ENCODE peak calls at places on chromosomes 7 and 10, in six cellular contexts. W, B, J, G, Z and H are unnamed samples.

GRCh38 chr10:61628875-61629513 is 33.7 kb upstream of the CABCOCO1 start:
- DNase-seq in W (no peak), B (peak; percentile 71), J (no peak), G (peak; percentile 85), Z (no peak), H (no peak)

GRCh38 chr10:90175161-90175681 is 473.8 kb downstream of the KIF20B start:
- DNase-seq in W (no peak), B (peak; percentile 42), J (no peak), G (peak; percentile 87), Z (no peak), H (no peak)

GRCh38 chr10:104255244-104255981 is 721 bp downstream of the GSTO1 start:
- DNase-seq in W (no peak), B (no peak), J (no peak), G (peak; percentile 78), Z (no peak), H (no peak)

GRCh38 chr10:15764867-15765454 is 45.2 kb upstream of the ITGA8 start:
- DNase-seq in W (no peak), B (no peak), J (no peak), G (no peak), Z (no peak), H (no peak)

GRCh38 chr7:127594490-127594889 is 954 bp downstream of the FSCN3 start:
- DNase-seq in W (no peak), B (no peak), J (no peak), G (no peak), Z (peak; percentile 41), H (no peak)

GRCh38 chr7:102450242-102450641 is 14.4 kb downstream of the ALKBH4 start:
- DNase-seq in W (peak; percentile 85), B (no peak), J (peak; percentile 48), G (no peak), Z (no peak), H (peak; percentile 58)

GRCh38 chr7:153523320-153524015 is 528.7 kb upstream of the DPP6 start:
- DNase-seq in W (no peak), B (no peak), J (no peak), G (no peak), Z (no peak), H (no peak)

GRCh38 chr10:35563266-35563891 is 41.8 kb upstream of the GJD4 start:
- DNase-seq in W (peak; percentile 83), B (peak; percentile 32), J (peak; percentile 22), G (peak; percentile 45), Z (no peak), H (peak; percentile 34)

GRCh38 chr10:99172130-99172738 is 63.4 kb downstream of the HPSE2 start:
- DNase-seq in W (no peak), B (peak; percentile 9), J (no peak), G (peak; percentile 29), Z (peak; percentile 30), H (no peak)

GRCh38 chr7:112740667-112741066 is 49.5 kb downstream of the TMEM168 start:
- DNase-seq in W (no peak), B (no peak), J (no peak), G (no peak), Z (no peak), H (no peak)

GRCh38 chr7:137992042-137992737 is 9.7 kb downstream of the CREB3L2 start:
- DNase-seq in W (no peak), B (no peak), J (no peak), G (no peak), Z (peak; percentile 46), H (no peak)

GRCh38 chr7:92296898-92297435 is 51.2 kb downstream of the ANKIB1 start:
- DNase-seq in W (no peak), B (no peak), J (no peak), G (no peak), Z (no peak), H (no peak)

GRCh38 chr7:48424731-48425130 is 253.5 kb downstream of the ABCA13 start:
- DNase-seq in W (no peak), B (no peak), J (no peak), G (peak; percentile 48), Z (no peak), H (no peak)

GRCh38 chr10:113666682-113667252 is 2.9 kb upstream of the NRAP start:
- DNase-seq in W (no peak), B (no peak), J (no peak), G (peak; percentile 22), Z (no peak), H (no peak)

GRCh38 chr10:61897671-61898434 is 3.6 kb upstream of the ARID5B start:
- DNase-seq in W (no peak), B (no peak), J (peak; percentile 16), G (no peak), Z (peak; percentile 70), H (peak; percentile 24)

GRCh38 chr10:35613597-35614226 is 8.6 kb downstream of the GJD4 start:
- DNase-seq in W (no peak), B (no peak), J (no peak), G (no peak), Z (no peak), H (no peak)

DNA sequence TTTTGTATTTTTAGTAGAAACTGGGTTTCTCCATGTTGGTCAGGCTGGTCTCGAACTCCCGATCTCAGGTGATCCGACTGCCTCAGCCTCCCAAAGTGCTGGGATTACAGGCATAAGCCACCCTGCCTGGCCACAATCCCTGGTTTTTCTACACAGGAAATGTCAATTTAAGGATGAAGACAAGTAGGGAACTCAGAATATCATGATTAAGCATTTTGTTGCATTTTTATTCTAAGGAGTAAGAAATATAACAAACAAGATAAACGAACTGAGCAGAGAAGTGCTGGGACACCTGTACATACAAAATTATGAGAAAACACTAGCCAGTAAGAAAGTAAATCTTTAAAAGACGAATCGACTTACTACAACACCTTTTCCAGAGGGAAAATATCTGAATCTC is 69.3 kb downstream of the CUBN start:
- DNase-seq in W (no peak), B (no peak), J (no peak), G (no peak), Z (no peak), H (no peak)
- H3K4me1 ChIP-seq in W (no peaks in the 10 kb centered on the region), B (peaks cover 33% of the 10 kb centered on the region), J (no peaks in the 10 kb centered on the region), G (peaks cover 43% of the 10 kb centered on the region), Z (peaks cover 6% of the 10 kb centered on the region), H (no peaks in the 10 kb centered on the region)

DNA sequence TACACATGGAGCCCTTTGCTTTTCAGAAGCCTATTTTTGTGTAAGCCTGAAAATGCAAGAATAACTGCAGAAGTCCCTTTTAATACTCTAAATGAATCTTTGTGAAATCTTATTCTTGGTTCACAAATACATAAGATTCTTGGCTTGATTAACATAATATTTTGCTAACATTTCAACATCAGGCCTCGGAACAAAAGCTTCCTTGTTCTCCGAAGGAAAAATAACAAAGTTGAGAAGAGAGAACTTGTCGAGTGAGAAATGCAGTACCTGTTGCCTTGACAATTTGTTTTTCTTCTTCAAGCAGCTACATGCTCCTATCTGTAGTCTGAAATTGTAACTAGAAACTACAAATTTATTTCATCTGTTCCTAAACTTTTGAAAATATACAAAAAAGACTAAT is 8.5 kb downstream of the NT5C2 start:
- DNase-seq in W (no peak), B (no peak), J (no peak), G (peak; percentile 86), Z (no peak), H (no peak)
- H3K4me3 ChIP-seq in W (no peak overlapping the region), B (no peak overlapping the region), J (no peak overlapping the region), G (peak overlapping the region; percentile 1), Z (no peak overlapping the region), H (no peak overlapping the region)

GRCh38 chr7:44403775-44404174 is 78.4 kb upstream of the CAMK2B start:
- DNase-seq in W (no peak), B (no peak), J (no peak), G (no peak), Z (no peak), H (no peak)

GRCh38 chr7:44403176-44403759 is 77.9 kb upstream of the CAMK2B start:
- DNase-seq in W (no peak), B (no peak), J (no peak), G (no peak), Z (no peak), H (no peak)

GRCh38 chr7:44400033-44400511 is 74.7 kb upstream of the CAMK2B start:
- DNase-seq in W (no peak), B (no peak), J (no peak), G (no peak), Z (no peak), H (no peak)

GRCh38 chr7:44402401-44403096 is 77.2 kb upstream of the CAMK2B start:
- DNase-seq in W (no peak), B (no peak), J (no peak), G (no peak), Z (no peak), H (no peak)

DNA sequence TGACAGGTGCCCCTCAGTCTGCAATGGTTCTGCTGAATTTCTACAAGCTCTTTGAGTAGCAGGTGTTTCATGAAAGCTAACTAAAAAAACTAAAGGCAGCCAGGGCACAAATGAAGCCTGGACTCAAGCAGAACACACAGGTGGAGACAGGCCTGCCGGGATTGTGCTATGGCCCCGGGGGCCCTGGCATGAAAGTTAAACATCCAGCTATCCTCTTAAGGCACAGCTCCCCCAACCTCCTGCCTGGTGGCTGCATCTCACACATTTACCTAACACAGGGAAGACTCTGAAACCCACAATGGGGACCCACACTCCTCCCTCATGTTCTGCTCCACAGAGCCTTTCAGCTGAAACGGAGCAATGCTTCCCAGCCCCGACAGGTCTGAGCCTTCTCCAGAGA is 76.3 kb upstream of the CAMK2B start:
- DNase-seq in W (no peak), B (no peak), J (no peak), G (no peak), Z (no peak), H (no peak)
- H3K4me1 ChIP-seq in W (no peaks in the 10 kb centered on the region), B (no peaks in the 10 kb centered on the region), J (no peaks in the 10 kb centered on the region), G (no peaks in the 10 kb centered on the region), Z (no peaks in the 10 kb centered on the region), H (no peaks in the 10 kb centered on the region)

GRCh38 chr10:128046934-128047251 is 79.3 kb downstream of the MKI67 start:
- DNase-seq in W (peak; percentile 91), B (no peak), J (no peak), G (no peak), Z (no peak), H (no peak)

GRCh38 chr10:128049226-128050010 is 76.8 kb downstream of the MKI67 start:
- DNase-seq in W (peak; percentile 76), B (no peak), J (no peak), G (peak; percentile 26), Z (no peak), H (no peak)

GRCh38 chr10:128047337-128047736 is 78.9 kb downstream of the MKI67 start:
- DNase-seq in W (peak; percentile 98), B (peak; percentile 87), J (peak; percentile 82), G (peak; percentile 95), Z (peak; percentile 69), H (peak; percentile 84)

GRCh38 chr10:128046156-128046933 is 79.9 kb downstream of the MKI67 start:
- DNase-seq in W (peak; percentile 81), B (no peak), J (no peak), G (no peak), Z (no peak), H (no peak)

DNA sequence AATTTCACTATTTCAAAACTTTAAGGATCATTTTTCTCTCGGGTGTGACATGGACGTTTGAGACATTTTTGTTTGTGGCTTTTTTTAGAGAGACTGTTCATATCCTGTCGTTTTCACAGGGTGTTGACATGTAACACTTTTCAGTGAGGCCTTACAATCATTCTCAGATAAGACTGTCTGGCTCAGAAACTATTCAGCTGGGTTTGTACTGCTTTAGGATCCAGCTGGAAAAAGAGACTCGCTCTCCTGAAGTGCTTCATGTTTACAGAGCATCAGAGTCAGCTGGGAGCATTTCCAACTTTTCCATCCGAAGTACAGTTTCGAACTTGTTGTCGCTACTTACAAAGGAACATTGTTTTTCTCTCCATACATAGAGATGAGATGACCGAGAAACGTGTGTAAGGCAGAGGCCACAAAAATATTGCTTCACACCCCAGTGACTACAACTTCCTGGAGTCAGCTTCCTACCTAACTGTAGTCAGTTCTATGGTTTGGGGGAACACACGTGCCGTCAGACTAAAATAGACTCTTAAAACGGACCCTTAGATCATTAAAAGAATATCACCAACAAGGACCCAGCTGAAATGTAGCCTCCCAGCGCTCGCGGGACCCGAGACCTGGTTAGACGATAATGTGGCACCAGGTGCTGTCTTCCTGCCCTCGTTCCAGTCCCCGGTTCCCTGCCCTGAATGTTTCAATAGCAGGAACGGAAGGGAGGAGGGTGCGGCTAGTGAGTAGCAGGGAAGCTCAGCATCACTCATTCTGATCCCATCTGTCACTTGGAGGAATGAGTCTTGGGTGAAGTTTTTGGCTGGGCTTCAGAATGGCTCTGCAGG is 78.0 kb downstream of the MKI67 start:
- DNase-seq in W (peak; percentile 82), B (peak; percentile 89), J (peak; percentile 44), G (peak; percentile 88), Z (no peak), H (no peak)
- H3K4me3 ChIP-seq in W (peak overlapping the region; percentile 49), B (peak overlapping the region; percentile 94), J (peak overlapping the region; percentile 93), G (peak overlapping the region; percentile 66), Z (no peak overlapping the region), H (peak overlapping the region; percentile 60)